ENCODE peak calls at places on chromosomes 3 and 15, in eight cellular contexts. One of them, this sample, is unnamed.
A peak's percentile ranks its signal among the peaks of the same experiment; 100 is the strongest.

GRCh38 chr3:24185738-24186384 is 240.8 kb downstream of the NR1D2 start:
- DNase-seq in aorta: peak; percentile 57
- DNase-seq in mucosa of descending colon: no peak
- DNase-seq in body of pancreas: peak; percentile 55
- DNase-seq in adipocyte: peak; percentile 68
- DNase-seq in lower lobe of right lung: no peak
- DNase-seq in esophagus muscularis mucosa: no peak
- DNase-seq in mammary epithelial cell: peak; percentile 58
- DNase-seq in this sample: peak; percentile 34

GRCh38 chr3:156181509-156181908 is 61.1 kb downstream of the KCNAB1 start:
- DNase-seq in aorta: no peak
- DNase-seq in mucosa of descending colon: no peak
- DNase-seq in body of pancreas: no peak
- DNase-seq in adipocyte: no peak
- DNase-seq in lower lobe of right lung: no peak
- DNase-seq in esophagus muscularis mucosa: peak; percentile 55
- DNase-seq in mammary epithelial cell: peak; percentile 90
- DNase-seq in this sample: no peak

GRCh38 chr15:43241100-43241499 is 20.3 kb upstream of the EPB42 start:
- DNase-seq in aorta: peak; percentile 75
- DNase-seq in mucosa of descending colon: no peak
- DNase-seq in body of pancreas: peak; percentile 19
- DNase-seq in adipocyte: peak; percentile 27
- DNase-seq in lower lobe of right lung: no peak
- DNase-seq in esophagus muscularis mucosa: no peak
- DNase-seq in mammary epithelial cell: no peak
- DNase-seq in this sample: peak; percentile 58

GRCh38 chr15:44319385-44319784 is 30.9 kb downstream of the GOLM2 start:
- DNase-seq in aorta: no peak
- DNase-seq in mucosa of descending colon: no peak
- DNase-seq in body of pancreas: no peak
- DNase-seq in adipocyte: no peak
- DNase-seq in lower lobe of right lung: no peak
- DNase-seq in esophagus muscularis mucosa: no peak
- DNase-seq in mammary epithelial cell: no peak
- DNase-seq in this sample: no peak

GRCh38 chr3:102035118-102035517 is 185.8 kb downstream of the NFKBIZ start:
- DNase-seq in aorta: no peak
- DNase-seq in mucosa of descending colon: no peak
- DNase-seq in body of pancreas: no peak
- DNase-seq in adipocyte: no peak
- DNase-seq in lower lobe of right lung: no peak
- DNase-seq in esophagus muscularis mucosa: no peak
- DNase-seq in mammary epithelial cell: no peak
- DNase-seq in this sample: no peak

GRCh38 chr3:134743006-134743405 is 52.1 kb upstream of the EPHB1 start:
- DNase-seq in aorta: no peak
- DNase-seq in mucosa of descending colon: no peak
- DNase-seq in body of pancreas: no peak
- DNase-seq in adipocyte: no peak
- DNase-seq in lower lobe of right lung: no peak
- DNase-seq in esophagus muscularis mucosa: peak; percentile 91
- DNase-seq in mammary epithelial cell: no peak
- DNase-seq in this sample: no peak

GRCh38 chr15:95996494-95996893 is 334.0 kb upstream of the NR2F2 start:
- DNase-seq in aorta: no peak
- DNase-seq in mucosa of descending colon: no peak
- DNase-seq in body of pancreas: no peak
- DNase-seq in adipocyte: no peak
- DNase-seq in lower lobe of right lung: no peak
- DNase-seq in esophagus muscularis mucosa: no peak
- DNase-seq in mammary epithelial cell: peak; percentile 36
- DNase-seq in this sample: no peak

GRCh38 chr3:72246685-72247084 is 461.7 kb upstream of the PROK2 start:
- DNase-seq in aorta: no peak
- DNase-seq in mucosa of descending colon: no peak
- DNase-seq in body of pancreas: no peak
- DNase-seq in adipocyte: no peak
- DNase-seq in lower lobe of right lung: no peak
- DNase-seq in esophagus muscularis mucosa: no peak
- DNase-seq in mammary epithelial cell: no peak
- DNase-seq in this sample: peak; percentile 49

GRCh38 chr3:98731720-98732238 is 31.4 kb upstream of the ST3GAL6 start:
- DNase-seq in aorta: no peak
- DNase-seq in mucosa of descending colon: no peak
- DNase-seq in body of pancreas: no peak
- DNase-seq in adipocyte: no peak
- DNase-seq in lower lobe of right lung: no peak
- DNase-seq in esophagus muscularis mucosa: no peak
- DNase-seq in mammary epithelial cell: no peak
- DNase-seq in this sample: no peak

GRCh38 chr3:55624238-55624637 is 137.1 kb upstream of the WNT5A start:
- DNase-seq in aorta: peak; percentile 56
- DNase-seq in mucosa of descending colon: no peak
- DNase-seq in body of pancreas: no peak
- DNase-seq in adipocyte: no peak
- DNase-seq in lower lobe of right lung: peak; percentile 60
- DNase-seq in esophagus muscularis mucosa: no peak
- DNase-seq in mammary epithelial cell: peak; percentile 97
- DNase-seq in this sample: peak; percentile 49

GRCh38 chr3:45225465-45226205 is 452 bp downstream of the TMEM158 start:
- DNase-seq in aorta: peak; percentile 57
- DNase-seq in mucosa of descending colon: peak; percentile 45
- DNase-seq in body of pancreas: peak; percentile 24
- DNase-seq in adipocyte: peak; percentile 65
- DNase-seq in lower lobe of right lung: peak; percentile 55
- DNase-seq in esophagus muscularis mucosa: no peak
- DNase-seq in mammary epithelial cell: no peak
- DNase-seq in this sample: peak; percentile 23

GRCh38 chr3:150278843-150279341 is 129.2 kb upstream of the TSC22D2 start:
- DNase-seq in aorta: no peak
- DNase-seq in mucosa of descending colon: peak; percentile 33
- DNase-seq in body of pancreas: no peak
- DNase-seq in adipocyte: no peak
- DNase-seq in lower lobe of right lung: no peak
- DNase-seq in esophagus muscularis mucosa: no peak
- DNase-seq in mammary epithelial cell: no peak
- DNase-seq in this sample: no peak

GRCh38 chr3:194322701-194323174 is 28.4 kb downstream of the CPN2 start:
- DNase-seq in aorta: no peak
- DNase-seq in mucosa of descending colon: no peak
- DNase-seq in body of pancreas: no peak
- DNase-seq in adipocyte: peak; percentile 38
- DNase-seq in lower lobe of right lung: no peak
- DNase-seq in esophagus muscularis mucosa: no peak
- DNase-seq in mammary epithelial cell: peak; percentile 100
- DNase-seq in this sample: no peak

GRCh38 chr3:38528457-38528856 is 32.3 kb downstream of the EXOG start:
- DNase-seq in aorta: no peak
- DNase-seq in mucosa of descending colon: no peak
- DNase-seq in body of pancreas: no peak
- DNase-seq in adipocyte: no peak
- DNase-seq in lower lobe of right lung: no peak
- DNase-seq in esophagus muscularis mucosa: no peak
- DNase-seq in mammary epithelial cell: no peak
- DNase-seq in this sample: no peak

GRCh38 chr15:93319121-93319814 is 230.3 kb upstream of the RGMA start:
- DNase-seq in aorta: no peak
- DNase-seq in mucosa of descending colon: no peak
- DNase-seq in body of pancreas: no peak
- DNase-seq in adipocyte: no peak
- DNase-seq in lower lobe of right lung: no peak
- DNase-seq in esophagus muscularis mucosa: peak; percentile 64
- DNase-seq in mammary epithelial cell: no peak
- DNase-seq in this sample: no peak

GRCh38 chr3:41936384-41936783 is 25.5 kb downstream of the ULK4 start:
- DNase-seq in aorta: no peak
- DNase-seq in mucosa of descending colon: no peak
- DNase-seq in body of pancreas: no peak
- DNase-seq in adipocyte: no peak
- DNase-seq in lower lobe of right lung: no peak
- DNase-seq in esophagus muscularis mucosa: no peak
- DNase-seq in mammary epithelial cell: no peak
- DNase-seq in this sample: no peak

GRCh38 chr3:41943444-41943843 is 18.5 kb downstream of the ULK4 start:
- DNase-seq in aorta: no peak
- DNase-seq in mucosa of descending colon: no peak
- DNase-seq in body of pancreas: no peak
- DNase-seq in adipocyte: no peak
- DNase-seq in lower lobe of right lung: no peak
- DNase-seq in esophagus muscularis mucosa: no peak
- DNase-seq in mammary epithelial cell: no peak
- DNase-seq in this sample: no peak

GRCh38 chr3:41940393-41940792 is 21.5 kb downstream of the ULK4 start:
- DNase-seq in aorta: no peak
- DNase-seq in mucosa of descending colon: no peak
- DNase-seq in body of pancreas: no peak
- DNase-seq in adipocyte: no peak
- DNase-seq in lower lobe of right lung: no peak
- DNase-seq in esophagus muscularis mucosa: no peak
- DNase-seq in mammary epithelial cell: no peak
- DNase-seq in this sample: no peak
- H3K4me1 ChIP-seq in aorta: peaks cover 2% of the 10 kb centered on the region
- H3K4me1 ChIP-seq in mucosa of descending colon: no peaks in the 10 kb centered on the region
- H3K4me1 ChIP-seq in body of pancreas: no peaks in the 10 kb centered on the region
- H3K4me1 ChIP-seq in adipocyte: no peaks in the 10 kb centered on the region
- H3K4me1 ChIP-seq in lower lobe of right lung: no peaks in the 10 kb centered on the region
- H3K4me1 ChIP-seq in esophagus muscularis mucosa: no peaks in the 10 kb centered on the region
- H3K4me1 ChIP-seq in mammary epithelial cell: no peaks in the 10 kb centered on the region
- H3K4me1 ChIP-seq in this sample: no peaks in the 10 kb centered on the region

GRCh38 chr3:13414040-13414729 is 5.9 kb downstream of the NUP210 start:
- DNase-seq in aorta: peak; percentile 75
- DNase-seq in mucosa of descending colon: peak; percentile 69
- DNase-seq in body of pancreas: peak; percentile 19
- DNase-seq in adipocyte: no peak
- DNase-seq in lower lobe of right lung: peak; percentile 87
- DNase-seq in esophagus muscularis mucosa: no peak
- DNase-seq in mammary epithelial cell: no peak
- DNase-seq in this sample: peak; percentile 79
- H3K4me3 ChIP-seq in aorta: no peak overlapping the region
- H3K4me3 ChIP-seq in mucosa of descending colon: no peak overlapping the region
- H3K4me3 ChIP-seq in body of pancreas: no peak overlapping the region
- H3K4me3 ChIP-seq in adipocyte: no peak overlapping the region
- H3K4me3 ChIP-seq in lower lobe of right lung: no peak overlapping the region
- H3K4me3 ChIP-seq in esophagus muscularis mucosa: no peak overlapping the region
- H3K4me3 ChIP-seq in mammary epithelial cell: no peak overlapping the region
- H3K4me3 ChIP-seq in this sample: no peak overlapping the region

DNA sequence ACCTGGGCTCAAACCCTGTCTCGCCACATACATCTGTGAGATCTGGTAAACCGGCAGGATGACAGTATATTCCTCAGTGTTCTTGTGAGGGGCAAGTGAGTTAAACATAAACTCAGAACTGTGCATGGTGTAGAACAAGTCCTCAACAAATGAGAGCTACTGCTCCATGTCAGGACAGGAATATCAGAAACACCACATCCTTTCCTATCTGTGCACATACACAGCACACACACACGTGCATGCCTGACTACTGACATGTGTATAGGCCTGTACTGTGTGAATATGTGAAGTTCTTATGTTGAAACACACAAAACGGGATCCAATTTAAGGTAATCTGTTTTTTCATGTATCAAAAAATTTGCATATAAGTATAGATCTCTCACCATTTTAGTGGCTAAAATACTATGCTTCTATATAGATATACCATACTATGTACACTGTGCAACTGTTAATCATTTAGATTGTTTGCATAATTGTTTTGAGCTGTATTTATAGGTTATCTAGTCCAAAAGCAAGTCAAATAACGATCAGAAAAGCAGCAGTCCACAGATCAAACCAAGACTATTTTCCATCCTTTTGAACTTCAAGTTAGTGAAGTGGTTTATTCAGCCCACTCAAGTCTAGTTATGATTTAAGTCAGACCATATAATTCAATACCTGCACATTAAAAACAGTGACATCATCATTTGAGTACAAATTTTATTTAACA is 44.8 kb downstream of the CCR4 start:
- DNase-seq in aorta: no peak
- DNase-seq in mucosa of descending colon: no peak
- DNase-seq in body of pancreas: no peak
- DNase-seq in adipocyte: no peak
- DNase-seq in lower lobe of right lung: no peak
- DNase-seq in esophagus muscularis mucosa: no peak
- DNase-seq in mammary epithelial cell: no peak
- DNase-seq in this sample: no peak
- H3K4me1 ChIP-seq in aorta: no peaks in the 10 kb centered on the region
- H3K4me1 ChIP-seq in mucosa of descending colon: no peaks in the 10 kb centered on the region
- H3K4me1 ChIP-seq in body of pancreas: no peaks in the 10 kb centered on the region
- H3K4me1 ChIP-seq in adipocyte: no peaks in the 10 kb centered on the region
- H3K4me1 ChIP-seq in lower lobe of right lung: no peaks in the 10 kb centered on the region
- H3K4me1 ChIP-seq in esophagus muscularis mucosa: no peaks in the 10 kb centered on the region
- H3K4me1 ChIP-seq in mammary epithelial cell: peaks cover 10% of the 10 kb centered on the region
- H3K4me1 ChIP-seq in this sample: no peaks in the 10 kb centered on the region

GRCh38 chr3:133374706-133375105 is 25.1 kb upstream of the BFSP2 start:
- DNase-seq in aorta: no peak
- DNase-seq in mucosa of descending colon: no peak
- DNase-seq in body of pancreas: no peak
- DNase-seq in adipocyte: no peak
- DNase-seq in lower lobe of right lung: no peak
- DNase-seq in esophagus muscularis mucosa: no peak
- DNase-seq in mammary epithelial cell: no peak
- DNase-seq in this sample: no peak
- H3K4me3 ChIP-seq in aorta: no peak overlapping the region
- H3K4me3 ChIP-seq in mucosa of descending colon: no peak overlapping the region
- H3K4me3 ChIP-seq in body of pancreas: no peak overlapping the region
- H3K4me3 ChIP-seq in adipocyte: no peak overlapping the region
- H3K4me3 ChIP-seq in lower lobe of right lung: no peak overlapping the region
- H3K4me3 ChIP-seq in esophagus muscularis mucosa: no peak overlapping the region
- H3K4me3 ChIP-seq in mammary epithelial cell: no peak overlapping the region
- H3K4me3 ChIP-seq in this sample: no peak overlapping the region

DNA sequence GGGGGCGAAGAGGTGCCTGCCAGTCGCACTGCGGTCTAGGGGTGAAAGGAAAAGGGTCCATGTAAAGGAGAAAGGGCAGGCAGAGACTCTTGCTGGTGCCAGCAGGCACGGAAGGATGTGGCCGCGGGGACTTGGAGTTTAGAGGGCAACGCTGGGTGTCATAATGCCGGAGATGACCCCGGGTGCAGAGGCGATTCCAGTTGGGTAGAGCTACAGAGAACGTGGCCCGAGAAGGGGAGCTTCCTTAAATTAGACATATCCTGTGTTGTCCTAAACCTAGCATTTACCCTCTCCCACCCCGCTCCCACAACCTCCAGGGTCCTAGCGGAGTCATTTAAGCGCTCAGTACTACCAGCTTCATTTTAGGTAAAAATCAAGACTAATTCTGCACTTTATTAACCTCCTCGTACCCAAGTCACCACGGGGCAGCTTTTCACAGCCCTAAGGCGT is 245.7 kb upstream of the TOPAZ1 start:
- DNase-seq in aorta: no peak
- DNase-seq in mucosa of descending colon: no peak
- DNase-seq in body of pancreas: no peak
- DNase-seq in adipocyte: no peak
- DNase-seq in lower lobe of right lung: no peak
- DNase-seq in esophagus muscularis mucosa: no peak
- DNase-seq in mammary epithelial cell: no peak
- DNase-seq in this sample: no peak
- H3K4me1 ChIP-seq in aorta: no peaks in the 10 kb centered on the region
- H3K4me1 ChIP-seq in mucosa of descending colon: peaks cover 33% of the 10 kb centered on the region
- H3K4me1 ChIP-seq in body of pancreas: peaks cover 47% of the 10 kb centered on the region
- H3K4me1 ChIP-seq in adipocyte: peaks cover 56% of the 10 kb centered on the region
- H3K4me1 ChIP-seq in lower lobe of right lung: peaks cover 52% of the 10 kb centered on the region
- H3K4me1 ChIP-seq in esophagus muscularis mucosa: peaks cover 53% of the 10 kb centered on the region
- H3K4me1 ChIP-seq in mammary epithelial cell: peaks cover 35% of the 10 kb centered on the region
- H3K4me1 ChIP-seq in this sample: peaks cover 6% of the 10 kb centered on the region

GRCh38 chr3:59895972-59896371 is 846.1 kb upstream of the CFAP20DC start:
- DNase-seq in aorta: no peak
- DNase-seq in mucosa of descending colon: no peak
- DNase-seq in body of pancreas: peak; percentile 14
- DNase-seq in adipocyte: no peak
- DNase-seq in lower lobe of right lung: no peak
- DNase-seq in esophagus muscularis mucosa: no peak
- DNase-seq in mammary epithelial cell: no peak
- DNase-seq in this sample: no peak
- H3K4me3 ChIP-seq in aorta: no peak overlapping the region
- H3K4me3 ChIP-seq in mucosa of descending colon: no peak overlapping the region
- H3K4me3 ChIP-seq in body of pancreas: no peak overlapping the region
- H3K4me3 ChIP-seq in adipocyte: no peak overlapping the region
- H3K4me3 ChIP-seq in lower lobe of right lung: no peak overlapping the region
- H3K4me3 ChIP-seq in esophagus muscularis mucosa: no peak overlapping the region
- H3K4me3 ChIP-seq in mammary epithelial cell: no peak overlapping the region
- H3K4me3 ChIP-seq in this sample: no peak overlapping the region

This sample was measured in right cardiac atrium.